ENCODE peak calls at places on chromosomes 7 and 10, in ten cellular contexts. X, Q, H, E, L, S, G, R, B and F are unnamed samples.

GRCh38 chr10:1180836-1181235 is 124.7 kb downstream of the WDR37 start:
- DNase-seq in S (no peak), Q (no peak), X (no peak), L (no peak), E (no peak), B (no peak), G (no peak), H (peak; percentile 61), R (no peak), F (no peak)

GRCh38 chr10:68073631-68074403 is 1.3 kb downstream of the HERC4 start:
- DNase-seq in L (no peak), X (no peak), B (no peak), H (no peak), R (no peak), E (no peak), S (peak; percentile 30), G (no peak), Q (peak; percentile 25), F (no peak)

GRCh38 chr10:58435297-58435696 is 50.1 kb downstream of the TFAM start:
- DNase-seq in L (peak; percentile 32), B (peak; percentile 1), X (peak; percentile 100), R (peak; percentile 88), E (peak; percentile 37), S (no peak), Q (peak; percentile 89), G (peak; percentile 21), H (peak; percentile 17), F (peak; percentile 99)

GRCh38 chr10:70357447-70358035 is 24.9 kb downstream of the LRRC20 start:
- DNase-seq in B (no peak), R (no peak), X (no peak), G (no peak), H (no peak), S (no peak), E (no peak), L (no peak), Q (no peak), F (no peak)

GRCh38 chr10:100907175-100907574 is 5.6 kb upstream of the SLF2 start:
- DNase-seq in S (no peak), H (no peak), R (no peak), B (no peak), G (no peak), L (no peak), E (no peak), Q (no peak), X (no peak), F (no peak)

GRCh38 chr10:5776881-5777197 is 36.4 kb downstream of the GDI2 start:
- DNase-seq in E (no peak), R (no peak), H (no peak), L (no peak), B (no peak), X (peak; percentile 78), S (no peak), G (no peak), Q (peak; percentile 26), F (no peak)

GRCh38 chr7:121138262-121138933 is 149.9 kb downstream of the CPED1 start:
- DNase-seq in E (no peak), Q (peak; percentile 78), R (no peak), L (peak; percentile 97), G (no peak), H (peak; percentile 11), X (no peak), S (peak; percentile 76), B (no peak), F (no peak)

GRCh38 chr7:123966936-123967335 is 41.9 kb downstream of the SPAM1 start:
- DNase-seq in L (peak; percentile 82), R (no peak), B (no peak), G (peak; percentile 13), H (peak; percentile 50), X (no peak), Q (no peak), E (no peak), S (no peak), F (no peak)

GRCh38 chr10:128602183-128602582 is 476.0 kb upstream of the MKI67 start:
- DNase-seq in S (no peak), Q (no peak), R (no peak), X (no peak), G (no peak), E (no peak), L (no peak), H (no peak), B (no peak), F (no peak)

GRCh38 chr7:150731916-150732315 is 5.3 kb upstream of the GIMAP5 start:
- DNase-seq in E (no peak), Q (no peak), R (no peak), H (no peak), G (no peak), B (no peak), X (no peak), L (no peak), S (no peak), F (no peak)

GRCh38 chr10:33235271-33235884 is 99.1 kb downstream of the NRP1 start:
- DNase-seq in X (peak; percentile 32), E (no peak), G (no peak), S (no peak), B (no peak), H (no peak), Q (no peak), R (no peak), L (no peak), F (no peak)
- H3K27ac ChIP-seq in X (peak overlapping the region; percentile 67), E (no peak overlapping the region), G (peak overlapping the region; percentile 59), S (no peak overlapping the region), B (no peak overlapping the region), H (no peak overlapping the region), Q (no peak overlapping the region), R (no peak overlapping the region), L (no peak overlapping the region), F (peak overlapping the region; percentile 44)

DNA sequence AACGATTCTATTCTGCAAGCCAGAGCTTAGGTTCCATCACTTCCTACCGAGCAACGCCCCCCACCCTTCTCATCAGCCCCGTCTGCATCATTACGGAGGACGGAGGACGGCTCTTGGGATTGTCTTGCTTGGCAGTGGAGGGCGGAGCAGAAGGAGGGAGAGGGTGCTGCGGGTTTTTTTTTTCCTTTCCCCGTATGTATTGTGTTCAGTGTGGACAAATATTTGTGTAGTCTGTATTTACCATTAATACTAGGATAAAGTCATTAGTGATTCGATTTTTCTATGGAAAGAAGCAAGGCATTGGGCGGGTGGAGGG is 125.1 kb downstream of the CLEC2L start:
- DNase-seq in S (no peak), X (no peak), Q (no peak), L (no peak), E (no peak), B (no peak), H (peak; percentile 31), G (no peak), R (no peak), F (no peak)
- TF ChIP-seq CTCF in S (no peak), X (no peak), Q (no peak), L (no peak), E (no peak), B (no peak), H (no peak), G (no peak), R (no peak), F (no peak)

DNA sequence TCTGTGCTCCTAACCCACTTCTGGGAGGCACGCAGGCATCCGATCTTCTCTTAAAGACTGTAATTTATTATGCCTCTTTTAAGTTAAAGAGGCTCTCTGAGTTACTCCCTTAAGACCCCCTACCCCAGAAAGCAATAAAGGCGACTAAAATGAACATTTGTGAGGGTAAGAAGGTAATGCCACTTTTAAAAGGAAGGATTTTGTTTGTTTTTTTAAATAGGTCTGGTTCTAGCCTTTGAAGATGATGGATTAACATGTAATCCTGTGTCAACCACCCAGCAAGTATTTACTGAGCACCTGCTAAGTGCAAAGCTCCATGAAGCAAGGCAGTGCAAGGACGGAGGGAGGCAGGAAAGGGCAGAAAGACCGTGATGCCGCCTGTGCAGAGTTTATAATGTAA is 26.1 kb downstream of the SH3PXD2A start:
- DNase-seq in R (no peak), G (no peak), X (no peak), H (no peak), B (no peak), Q (no peak), L (no peak), E (no peak), S (peak; percentile 28), F (no peak)
- H3K27ac ChIP-seq in R (no peak overlapping the region), G (peak overlapping the region; percentile 44), X (no peak overlapping the region), H (no peak overlapping the region), B (no peak overlapping the region), Q (no peak overlapping the region), L (no peak overlapping the region), E (no peak overlapping the region), S (peak overlapping the region; percentile 61), F (no peak overlapping the region)

GRCh38 chr10:76547352-76547972 is 1090.1 kb downstream of the KCNMA1 start:
- DNase-seq in X (peak; percentile 51), Q (peak; percentile 51), R (peak; percentile 64), H (peak; percentile 93), S (peak; percentile 72), B (peak; percentile 1), L (peak; percentile 76), E (peak; percentile 67), G (peak; percentile 91), F (peak; percentile 76)
- TF ChIP-seq CTCF in X (peak; percentile 84), Q (peak; percentile 90), R (peak; percentile 63), H (peak; percentile 83), S (peak; percentile 84), B (no peak), L (peak; percentile 66), E (peak; percentile 85), G (peak; percentile 82), F (peak; percentile 87)

GRCh38 chr7:22202141-22202540 is 154.8 kb downstream of the RAPGEF5 start:
- DNase-seq in E (no peak), S (no peak), H (no peak), L (no peak), X (no peak), G (no peak), R (no peak), B (no peak), Q (no peak), F (peak; percentile 37)
- H3K27ac ChIP-seq in E (no peak overlapping the region), S (no peak overlapping the region), H (no peak overlapping the region), L (no peak overlapping the region), X (no peak overlapping the region), G (no peak overlapping the region), R (no peak overlapping the region), B (no peak overlapping the region), Q (no peak overlapping the region), F (no peak overlapping the region)

GRCh38 chr7:37234928-37235327 is 213.7 kb downstream of the ELMO1 start:
- DNase-seq in B (no peak), H (peak; percentile 70), G (peak; percentile 46), Q (peak; percentile 3), L (peak; percentile 19), R (peak; percentile 8), S (peak; percentile 48), X (no peak), E (no peak), F (no peak)
- TF ChIP-seq CTCF in B (peak; percentile 46), H (peak; percentile 84), G (peak; percentile 48), Q (peak; percentile 57), L (peak; percentile 59), R (peak; percentile 56), S (peak; percentile 82), X (peak; percentile 51), E (peak; percentile 85), F (peak; percentile 25)

DNA sequence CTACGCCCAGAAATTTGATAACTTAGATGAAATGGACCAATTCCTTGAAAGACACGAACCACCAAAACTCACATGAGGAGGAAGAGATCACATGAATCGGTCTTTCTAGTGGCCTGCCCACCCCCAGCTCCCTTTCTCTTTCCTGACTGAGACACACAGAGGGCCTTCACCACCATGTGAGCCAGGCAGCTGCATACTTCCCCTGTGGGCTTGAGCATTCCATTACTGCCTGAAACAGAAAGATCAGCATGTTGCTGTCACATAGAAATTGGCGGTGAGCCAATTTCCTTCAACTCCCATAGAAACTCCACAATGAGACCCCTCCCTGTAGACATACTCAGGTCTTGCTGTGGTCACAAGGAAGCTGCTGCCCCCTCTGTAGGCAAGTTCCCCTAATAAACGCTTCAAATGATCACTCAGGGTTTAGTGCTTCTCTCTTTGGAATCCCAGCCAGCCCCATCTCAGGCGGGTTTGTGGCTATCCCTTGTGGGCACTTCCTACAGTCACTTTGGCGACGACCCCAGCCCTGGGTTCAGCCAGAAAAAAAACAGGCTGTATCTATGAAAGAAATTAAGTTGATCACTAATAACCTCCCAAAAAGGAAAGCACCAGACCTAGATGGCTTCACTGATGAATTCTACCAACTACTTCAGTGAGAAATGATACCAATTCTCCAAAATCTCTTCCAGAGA is 208.4 kb downstream of the MAD1L1 start:
- DNase-seq in E (no peak), G (no peak), H (no peak), L (peak; percentile 56), Q (no peak), S (no peak), B (no peak), R (no peak), X (peak; percentile 14), F (peak; percentile 32)
- H3K27ac ChIP-seq in E (no peak overlapping the region), G (no peak overlapping the region), H (no peak overlapping the region), L (no peak overlapping the region), Q (no peak overlapping the region), S (no peak overlapping the region), B (no peak overlapping the region), R (no peak overlapping the region), X (no peak overlapping the region), F (no peak overlapping the region)